ENCODE peak calls at places on chromosomes 2 and 18, in eight cellular contexts. One of them, this sample, is unnamed.

GRCh38 chr2:143068094-143068890 is 60.9 kb upstream of the ARHGAP15 start:
- DNase-seq in upper lobe of left lung: no peak
- DNase-seq in colonic mucosa: no peak
- DNase-seq in HCT116: no peak
- DNase-seq in ovary: no peak
- DNase-seq in left ventricle myocardium inferior: no peak
- DNase-seq in Caco-2: no peak
- DNase-seq in neuronal stem cell: no peak
- DNase-seq in this sample: no peak

GRCh38 chr18:10123006-10123950 is 209.5 kb downstream of the VAPA start:
- DNase-seq in upper lobe of left lung: no peak
- DNase-seq in colonic mucosa: no peak
- DNase-seq in HCT116: no peak
- DNase-seq in ovary: no peak
- DNase-seq in left ventricle myocardium inferior: no peak
- DNase-seq in Caco-2: no peak
- DNase-seq in neuronal stem cell: no peak
- DNase-seq in this sample: no peak

GRCh38 chr2:224122542-224122941 is 83.5 kb upstream of the SERPINE2 start:
- DNase-seq in upper lobe of left lung: no peak
- DNase-seq in colonic mucosa: no peak
- DNase-seq in HCT116: no peak
- DNase-seq in ovary: no peak
- DNase-seq in left ventricle myocardium inferior: no peak
- DNase-seq in Caco-2: no peak
- DNase-seq in neuronal stem cell: no peak
- DNase-seq in this sample: no peak

GRCh38 chr2:74778381-74779371 is 55.3 kb upstream of the HK2 start:
- DNase-seq in upper lobe of left lung: no peak
- DNase-seq in colonic mucosa: no peak
- DNase-seq in HCT116: no peak
- DNase-seq in ovary: peak; percentile 35
- DNase-seq in left ventricle myocardium inferior: no peak
- DNase-seq in Caco-2: no peak
- DNase-seq in neuronal stem cell: peak; percentile 68
- DNase-seq in this sample: peak; percentile 79

GRCh38 chr2:72794572-72794971 is 31.3 kb downstream of the EXOC6B start:
- DNase-seq in upper lobe of left lung: no peak
- DNase-seq in colonic mucosa: no peak
- DNase-seq in HCT116: no peak
- DNase-seq in ovary: no peak
- DNase-seq in left ventricle myocardium inferior: no peak
- DNase-seq in Caco-2: no peak
- DNase-seq in neuronal stem cell: no peak
- DNase-seq in this sample: no peak

GRCh38 chr2:104254017-104254416 is 599.9 kb upstream of the POU3F3 start:
- DNase-seq in upper lobe of left lung: no peak
- DNase-seq in colonic mucosa: no peak
- DNase-seq in HCT116: no peak
- DNase-seq in ovary: no peak
- DNase-seq in left ventricle myocardium inferior: no peak
- DNase-seq in Caco-2: no peak
- DNase-seq in neuronal stem cell: no peak
- DNase-seq in this sample: no peak

GRCh38 chr2:9617749-9618148 is 13.0 kb downstream of the YWHAQ start:
- DNase-seq in upper lobe of left lung: no peak
- DNase-seq in colonic mucosa: no peak
- DNase-seq in HCT116: no peak
- DNase-seq in ovary: no peak
- DNase-seq in left ventricle myocardium inferior: no peak
- DNase-seq in Caco-2: no peak
- DNase-seq in neuronal stem cell: no peak
- DNase-seq in this sample: no peak

GRCh38 chr2:10404324-10405143 is 43.6 kb downstream of the ODC1 start:
- DNase-seq in upper lobe of left lung: no peak
- DNase-seq in colonic mucosa: no peak
- DNase-seq in HCT116: no peak
- DNase-seq in ovary: no peak
- DNase-seq in left ventricle myocardium inferior: no peak
- DNase-seq in Caco-2: no peak
- DNase-seq in neuronal stem cell: no peak
- DNase-seq in this sample: no peak

GRCh38 chr2:1665761-1666505 is 78.4 kb downstream of the PXDN start:
- DNase-seq in upper lobe of left lung: no peak
- DNase-seq in colonic mucosa: no peak
- DNase-seq in HCT116: no peak
- DNase-seq in ovary: no peak
- DNase-seq in left ventricle myocardium inferior: no peak
- DNase-seq in Caco-2: no peak
- DNase-seq in neuronal stem cell: no peak
- DNase-seq in this sample: no peak

GRCh38 chr2:203786912-203787311 is 80.5 kb downstream of the CD28 start:
- DNase-seq in upper lobe of left lung: no peak
- DNase-seq in colonic mucosa: no peak
- DNase-seq in HCT116: no peak
- DNase-seq in ovary: no peak
- DNase-seq in left ventricle myocardium inferior: peak; percentile 29
- DNase-seq in Caco-2: no peak
- DNase-seq in neuronal stem cell: no peak
- DNase-seq in this sample: no peak

GRCh38 chr2:160916300-160916699 is 243.9 kb upstream of the TANK start:
- DNase-seq in upper lobe of left lung: no peak
- DNase-seq in colonic mucosa: no peak
- DNase-seq in HCT116: no peak
- DNase-seq in ovary: no peak
- DNase-seq in left ventricle myocardium inferior: no peak
- DNase-seq in Caco-2: no peak
- DNase-seq in neuronal stem cell: no peak
- DNase-seq in this sample: no peak

GRCh38 chr2:102366406-102367112 is 11.0 kb downstream of the IL18R1 start:
- DNase-seq in upper lobe of left lung: no peak
- DNase-seq in colonic mucosa: no peak
- DNase-seq in HCT116: no peak
- DNase-seq in ovary: no peak
- DNase-seq in left ventricle myocardium inferior: no peak
- DNase-seq in Caco-2: no peak
- DNase-seq in neuronal stem cell: no peak
- DNase-seq in this sample: no peak

GRCh38 chr2:44953686-44953976 is 12.1 kb downstream of the SIX3 start:
- DNase-seq in upper lobe of left lung: no peak
- DNase-seq in colonic mucosa: no peak
- DNase-seq in HCT116: no peak
- DNase-seq in ovary: no peak
- DNase-seq in left ventricle myocardium inferior: no peak
- DNase-seq in Caco-2: no peak
- DNase-seq in neuronal stem cell: no peak
- DNase-seq in this sample: peak; percentile 52

GRCh38 chr2:103823847-103824246 is 1030.1 kb upstream of the POU3F3 start:
- DNase-seq in upper lobe of left lung: no peak
- DNase-seq in colonic mucosa: no peak
- DNase-seq in HCT116: no peak
- DNase-seq in ovary: no peak
- DNase-seq in left ventricle myocardium inferior: no peak
- DNase-seq in Caco-2: no peak
- DNase-seq in neuronal stem cell: no peak
- DNase-seq in this sample: no peak

GRCh38 chr2:10301946-10302478 is 692 bp upstream of the HPCAL1 start:
- DNase-seq in upper lobe of left lung: no peak
- DNase-seq in colonic mucosa: peak; percentile 46
- DNase-seq in HCT116: no peak
- DNase-seq in ovary: no peak
- DNase-seq in left ventricle myocardium inferior: no peak
- DNase-seq in Caco-2: no peak
- DNase-seq in neuronal stem cell: no peak
- DNase-seq in this sample: peak; percentile 72

GRCh38 chr2:168639501-168639900 is 162.9 kb upstream of the NOSTRIN start:
- DNase-seq in upper lobe of left lung: peak; percentile 56
- DNase-seq in colonic mucosa: peak; percentile 73
- DNase-seq in HCT116: no peak
- DNase-seq in ovary: peak; percentile 76
- DNase-seq in left ventricle myocardium inferior: peak; percentile 70
- DNase-seq in Caco-2: peak; percentile 43
- DNase-seq in neuronal stem cell: no peak
- DNase-seq in this sample: no peak

GRCh38 chr2:178707471-178707870 is 99.8 kb downstream of the TTN start:
- DNase-seq in upper lobe of left lung: no peak
- DNase-seq in colonic mucosa: no peak
- DNase-seq in HCT116: no peak
- DNase-seq in ovary: no peak
- DNase-seq in left ventricle myocardium inferior: no peak
- DNase-seq in Caco-2: no peak
- DNase-seq in neuronal stem cell: no peak
- DNase-seq in this sample: no peak

GRCh38 chr18:10234281-10234680 is 220.2 kb upstream of the APCDD1 start:
- DNase-seq in upper lobe of left lung: no peak
- DNase-seq in colonic mucosa: no peak
- DNase-seq in HCT116: no peak
- DNase-seq in ovary: no peak
- DNase-seq in left ventricle myocardium inferior: no peak
- DNase-seq in Caco-2: no peak
- DNase-seq in neuronal stem cell: no peak
- DNase-seq in this sample: no peak

GRCh38 chr2:44543773-44544725 is 182.3 kb downstream of the CAMKMT start:
- DNase-seq in upper lobe of left lung: no peak
- DNase-seq in colonic mucosa: no peak
- DNase-seq in HCT116: no peak
- DNase-seq in ovary: no peak
- DNase-seq in left ventricle myocardium inferior: no peak
- DNase-seq in Caco-2: no peak
- DNase-seq in neuronal stem cell: peak; percentile 51
- DNase-seq in this sample: peak; percentile 10

GRCh38 chr2:144524190-144524957 is 4.5 kb upstream of the ZEB2 start:
- DNase-seq in upper lobe of left lung: no peak
- DNase-seq in colonic mucosa: no peak
- DNase-seq in HCT116: no peak
- DNase-seq in ovary: peak; percentile 80
- DNase-seq in left ventricle myocardium inferior: peak; percentile 73
- DNase-seq in Caco-2: no peak
- DNase-seq in neuronal stem cell: peak; percentile 71
- DNase-seq in this sample: peak; percentile 88
- H3K4me3 ChIP-seq in upper lobe of left lung: peak overlapping the region; percentile 55
- H3K4me3 ChIP-seq in colonic mucosa: peak overlapping the region; percentile 25
- H3K4me3 ChIP-seq in HCT116: no peak overlapping the region
- H3K4me3 ChIP-seq in ovary: peak overlapping the region; percentile 51
- H3K4me3 ChIP-seq in left ventricle myocardium inferior: peak overlapping the region; percentile 85
- H3K4me3 ChIP-seq in Caco-2: no peak overlapping the region
- H3K4me3 ChIP-seq in neuronal stem cell: peak overlapping the region; percentile 66
- H3K4me3 ChIP-seq in this sample: peak overlapping the region; percentile 45

GRCh38 chr2:20994130-20994529 is 49.7 kb downstream of the APOB start:
- DNase-seq in upper lobe of left lung: no peak
- DNase-seq in colonic mucosa: no peak
- DNase-seq in HCT116: no peak
- DNase-seq in ovary: no peak
- DNase-seq in left ventricle myocardium inferior: no peak
- DNase-seq in Caco-2: no peak
- DNase-seq in neuronal stem cell: no peak
- DNase-seq in this sample: no peak

GRCh38 chr2:20999906-21000645 is 43.8 kb downstream of the APOB start:
- DNase-seq in upper lobe of left lung: no peak
- DNase-seq in colonic mucosa: no peak
- DNase-seq in HCT116: no peak
- DNase-seq in ovary: no peak
- DNase-seq in left ventricle myocardium inferior: no peak
- DNase-seq in Caco-2: no peak
- DNase-seq in neuronal stem cell: no peak
- DNase-seq in this sample: no peak

GRCh38 chr2:20998972-20999905 is 44.6 kb downstream of the APOB start:
- DNase-seq in upper lobe of left lung: no peak
- DNase-seq in colonic mucosa: no peak
- DNase-seq in HCT116: no peak
- DNase-seq in ovary: no peak
- DNase-seq in left ventricle myocardium inferior: no peak
- DNase-seq in Caco-2: no peak
- DNase-seq in neuronal stem cell: no peak
- DNase-seq in this sample: no peak

GRCh38 chr2:21001225-21001946 is 42.5 kb downstream of the APOB start:
- DNase-seq in upper lobe of left lung: no peak
- DNase-seq in colonic mucosa: no peak
- DNase-seq in HCT116: no peak
- DNase-seq in ovary: no peak
- DNase-seq in left ventricle myocardium inferior: no peak
- DNase-seq in Caco-2: no peak
- DNase-seq in neuronal stem cell: no peak
- DNase-seq in this sample: no peak

GRCh38 chr2:20997953-20998722 is 45.7 kb downstream of the APOB start:
- DNase-seq in upper lobe of left lung: no peak
- DNase-seq in colonic mucosa: no peak
- DNase-seq in HCT116: no peak
- DNase-seq in ovary: no peak
- DNase-seq in left ventricle myocardium inferior: no peak
- DNase-seq in Caco-2: no peak
- DNase-seq in neuronal stem cell: no peak
- DNase-seq in this sample: no peak
- H3K27me3 ChIP-seq in upper lobe of left lung: no peaks in the 10 kb centered on the region
- H3K27me3 ChIP-seq in colonic mucosa: no peaks in the 10 kb centered on the region
- H3K27me3 ChIP-seq in HCT116: peaks cover 16% of the 10 kb centered on the region
- H3K27me3 ChIP-seq in ovary: no peaks in the 10 kb centered on the region
- H3K27me3 ChIP-seq in left ventricle myocardium inferior: peaks cover 12% of the 10 kb centered on the region
- H3K27me3 ChIP-seq in Caco-2: no peaks in the 10 kb centered on the region
- H3K27me3 ChIP-seq in neuronal stem cell: no peaks in the 10 kb centered on the region
- H3K27me3 ChIP-seq in this sample: no peaks in the 10 kb centered on the region

GRCh38 chr18:45772081-45772480 is 48.1 kb downstream of the SLC14A1 start:
- DNase-seq in upper lobe of left lung: no peak
- DNase-seq in colonic mucosa: no peak
- DNase-seq in HCT116: no peak
- DNase-seq in ovary: no peak
- DNase-seq in left ventricle myocardium inferior: no peak
- DNase-seq in Caco-2: no peak
- DNase-seq in neuronal stem cell: no peak
- DNase-seq in this sample: no peak
- H3K4me3 ChIP-seq in upper lobe of left lung: no peak overlapping the region
- H3K4me3 ChIP-seq in colonic mucosa: no peak overlapping the region
- H3K4me3 ChIP-seq in HCT116: no peak overlapping the region
- H3K4me3 ChIP-seq in ovary: no peak overlapping the region
- H3K4me3 ChIP-seq in left ventricle myocardium inferior: no peak overlapping the region
- H3K4me3 ChIP-seq in Caco-2: no peak overlapping the region
- H3K4me3 ChIP-seq in neuronal stem cell: no peak overlapping the region
- H3K4me3 ChIP-seq in this sample: no peak overlapping the region

DNA sequence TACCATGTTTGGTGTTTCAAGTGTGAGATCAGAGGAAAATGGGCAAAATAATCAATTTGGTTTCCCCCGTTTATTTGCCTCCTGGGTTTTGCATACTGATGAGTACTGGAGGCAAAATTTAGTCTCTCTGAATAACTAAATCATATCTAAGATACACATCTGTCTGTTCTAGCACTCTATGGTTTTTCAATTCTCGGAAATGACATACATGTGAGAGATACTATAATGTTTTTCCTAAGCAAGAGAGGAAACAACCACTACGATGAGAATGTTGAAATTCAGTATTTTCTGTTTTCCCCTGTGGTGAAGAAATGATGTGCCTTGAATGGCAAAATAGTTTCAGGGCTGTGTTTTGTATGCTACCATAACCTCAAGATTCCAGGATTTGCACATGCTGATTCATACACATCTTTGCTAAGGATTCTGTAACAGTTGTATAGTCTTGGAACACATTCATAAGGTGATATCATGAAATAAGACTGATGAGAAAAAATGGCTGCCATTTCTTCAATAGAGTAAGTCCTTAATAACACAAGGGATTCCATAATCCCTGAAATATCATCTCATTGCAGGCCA is 316.7 kb downstream of the FIGN start:
- DNase-seq in upper lobe of left lung: no peak
- DNase-seq in colonic mucosa: no peak
- DNase-seq in HCT116: no peak
- DNase-seq in ovary: no peak
- DNase-seq in left ventricle myocardium inferior: no peak
- DNase-seq in Caco-2: no peak
- DNase-seq in neuronal stem cell: no peak
- DNase-seq in this sample: no peak
- H3K27me3 ChIP-seq in upper lobe of left lung: no peaks in the 10 kb centered on the region
- H3K27me3 ChIP-seq in colonic mucosa: no peaks in the 10 kb centered on the region
- H3K27me3 ChIP-seq in HCT116: peaks cover 4% of the 10 kb centered on the region
- H3K27me3 ChIP-seq in ovary: no peaks in the 10 kb centered on the region
- H3K27me3 ChIP-seq in left ventricle myocardium inferior: no peaks in the 10 kb centered on the region
- H3K27me3 ChIP-seq in Caco-2: no peaks in the 10 kb centered on the region
- H3K27me3 ChIP-seq in neuronal stem cell: no peaks in the 10 kb centered on the region
- H3K27me3 ChIP-seq in this sample: no peaks in the 10 kb centered on the region